ENCODE peak calls at places on chromosomes 1 and 21, in ten cellular contexts. N, Q, U, L, B, Z, S, W, J and R are unnamed samples.
A peak's percentile ranks its signal among the peaks of the same experiment; 100 is the strongest.

GRCh38 chr1:230185076-230186001 is 118.3 kb downstream of the GALNT2 start:
- DNase-seq in N (no peak), Q (no peak), U (no peak), L (peak; percentile 28), B (no peak), Z (no peak), S (no peak), W (no peak), J (no peak), R (no peak)

GRCh38 chr21:33198346-33199135 is 31.2 kb upstream of the IFNAR2 start:
- DNase-seq in N (no peak), Q (no peak), U (peak; percentile 65), L (no peak), B (peak; percentile 80), Z (peak; percentile 63), S (no peak), W (no peak), J (no peak), R (no peak)

GRCh38 chr1:113396585-113396984 is 6.3 kb downstream of the MAGI3 start:
- DNase-seq in N (no peak), Q (no peak), U (no peak), L (no peak), B (no peak), Z (peak; percentile 57), S (no peak), W (peak; percentile 78), J (no peak), R (no peak)

GRCh38 chr1:175885247-175885646 is 141.9 kb upstream of the TNR start:
- DNase-seq in N (no peak), Q (no peak), U (no peak), L (no peak), B (no peak), Z (peak; percentile 52), S (no peak), W (no peak), J (no peak), R (no peak)

GRCh38 chr1:27638047-27638734 is 3.2 kb upstream of the FGR start:
- DNase-seq in N (no peak), Q (no peak), U (no peak), L (no peak), B (no peak), Z (no peak), S (no peak), W (no peak), J (no peak), R (no peak)

GRCh38 chr1:115710859-115711624 is 57.5 kb downstream of the CASQ2 start:
- DNase-seq in N (no peak), Q (no peak), U (no peak), L (no peak), B (no peak), Z (no peak), S (no peak), W (no peak), J (no peak), R (no peak)

GRCh38 chr1:10510520-10511493 is 36.1 kb downstream of the PEX14 start:
- DNase-seq in N (no peak), Q (peak; percentile 69), U (no peak), L (no peak), B (no peak), Z (peak; percentile 89), S (peak; percentile 82), W (peak; percentile 94), J (peak; percentile 53), R (peak; percentile 90)

GRCh38 chr1:156458181-156458503 is 42.4 kb downstream of the MEF2D start:
- DNase-seq in N (no peak), Q (no peak), U (no peak), L (no peak), B (no peak), Z (peak; percentile 30), S (no peak), W (peak; percentile 56), J (no peak), R (no peak)

GRCh38 chr1:12245733-12246132 is 15.9 kb downstream of the VPS13D start:
- DNase-seq in N (no peak), Q (no peak), U (no peak), L (no peak), B (no peak), Z (no peak), S (no peak), W (no peak), J (no peak), R (no peak)

GRCh38 chr1:201501812-201502510 is 5.0 kb downstream of the CSRP1 start:
- DNase-seq in N (no peak), Q (no peak), U (no peak), L (no peak), B (no peak), Z (no peak), S (no peak), W (no peak), J (no peak), R (no peak)